ENCODE peak calls at places on chromosome 12, in five cellular contexts. G is activated naive CD4-positive, alpha-beta T cell treated with anti-CD3 and anti-CD28 coated beads, Interleukin-2, amount 10 ng/mL, durations not matched to agents 7 days and 5 days; H is heart left ventricle; B is GM20000; J is nucleus accumbens. T is an unnamed sample.

GRCh38 chr12:49367381-49368239 is at the start of gene SPATS2:
- DNase-seq in B (no peak), H (peak; percentile 95), J (no peak), G (no peak), T (no peak)

GRCh38 chr12:79174656-79175055 is 310.1 kb downstream of the SYT1 start:
- DNase-seq in G (no peak), J (no peak), B (no peak), H (no peak), T (no peak)

GRCh38 chr12:53623526-53623925 is 2.7 kb downstream of the ATF7 start:
- DNase-seq in J (peak; percentile 3), H (no peak), B (no peak), G (no peak), T (no peak)

GRCh38 chr12:6540181-6540877 is 6.0 kb downstream of the GAPDH start:
- DNase-seq in B (peak; percentile 62), H (peak; percentile 87), J (no peak), G (peak; percentile 75), T (peak; percentile 85)

GRCh38 chr12:10242539-10242938 is 29.9 kb downstream of the GABARAPL1 start:
- DNase-seq in J (no peak), B (no peak), H (no peak), G (no peak), T (no peak)

GRCh38 chr12:90174198-90174510 is 465.5 kb upstream of the ATP2B1 start:
- DNase-seq in J (no peak), B (no peak), G (no peak), H (no peak), T (no peak)

GRCh38 chr12:124833693-124834122 is 30.0 kb downstream of the SCARB1 start:
- DNase-seq in G (no peak), J (no peak), H (no peak), B (no peak), T (peak; percentile 45)

GRCh38 chr12:98895086-98895651 is 250.1 kb downstream of the APAF1 start:
- DNase-seq in H (no peak), J (peak; percentile 80), G (no peak), B (no peak), T (no peak)

GRCh38 chr12:53751336-53752191 is at the start of gene CISTR:
- DNase-seq in J (no peak), G (peak; percentile 41), B (peak; percentile 81), H (peak; percentile 28), T (no peak)

GRCh38 chr12:26152507-26153102 is 27.8 kb upstream of the BHLHE41 start:
- DNase-seq in G (no peak), H (no peak), B (no peak), J (no peak), T (no peak)

GRCh38 chr12:52851787-52852186 is 3.0 kb upstream of the KRT78 start:
- DNase-seq in B (no peak), J (no peak), H (no peak), G (no peak), T (no peak)

GRCh38 chr12:90922068-90922743 is 32.8 kb downstream of the CCER1 start:
- DNase-seq in J (no peak), B (no peak), H (no peak), G (no peak), T (no peak)

GRCh38 chr12:112705037-112705632 is 86.4 kb upstream of the RPH3A start:
- DNase-seq in G (no peak), J (no peak), B (no peak), H (no peak), T (peak; percentile 10)

GRCh38 chr12:26198742-26199141 is 3.4 kb downstream of the SSPN start:
- DNase-seq in H (peak; percentile 28), B (no peak), J (no peak), G (no peak), T (peak; percentile 22)

GRCh38 chr12:114141916-114142564 is 175.9 kb upstream of the RBM19 start:
- DNase-seq in H (no peak), J (no peak), G (no peak), B (no peak), T (no peak)

GRCh38 chr12:46553266-46553665 is 180.7 kb upstream of the SLC38A2 start:
- DNase-seq in B (no peak), J (no peak), G (no peak), H (no peak), T (no peak)

GRCh38 chr12:27236498-27236897 is 7.6 kb upstream of the STK38L start:
- DNase-seq in J (no peak), H (no peak), B (no peak), G (no peak), T (no peak)

GRCh38 chr12:6230321-6231110 is 30.3 kb downstream of the CD9 start:
- DNase-seq in H (peak; percentile 56), G (peak; percentile 75), J (peak; percentile 95), B (peak; percentile 19), T (no peak)

GRCh38 chr12:118302053-118302452 is 70.7 kb downstream of the TAOK3 start:
- DNase-seq in H (no peak), J (no peak), B (no peak), G (no peak), T (peak; percentile 8)

GRCh38 chr12:52351196-52352059 is 15.9 kb downstream of the KRT85 start:
- DNase-seq in J (peak; percentile 41), H (peak; percentile 63), G (peak; percentile 60), B (no peak), T (no peak)

GRCh38 chr12:101490286-101490920 is 15.3 kb downstream of the SPIC start:
- DNase-seq in B (no peak), G (peak; percentile 28), H (no peak), J (no peak), T (peak; percentile 10)

GRCh38 chr12:107359382-107359781 is 266.0 kb upstream of the CRY1 start:
- DNase-seq in J (no peak), H (no peak), B (no peak), G (no peak), T (peak; percentile 47)

GRCh38 chr12:54166543-54167499 is 22.0 kb downstream of the SMUG1 start:
- DNase-seq in J (no peak), H (no peak), G (no peak), B (no peak), T (no peak)

GRCh38 chr12:115988629-115989563 is 288.6 kb downstream of the MED13L start:
- DNase-seq in B (no peak), H (no peak), J (no peak), G (no peak), T (no peak)

GRCh38 chr12:24562761-24563392 is 386.0 kb downstream of the BCAT1 start:
- DNase-seq in G (no peak), J (peak; percentile 56), B (peak; percentile 58), H (peak; percentile 31), T (peak; percentile 14)

GRCh38 chr12:105359840-105360239 is 29.3 kb downstream of the C12orf75 start:
- DNase-seq in B (no peak), H (no peak), J (no peak), G (no peak), T (no peak)

GRCh38 chr12:132194556-132194955 is 50.3 kb downstream of the NOC4L start:
- DNase-seq in H (no peak), B (no peak), J (no peak), G (no peak), T (no peak)

T was measured in H54.